ENCODE peak calls at places on chromosome 20, in seven cellular contexts. One of them, this sample, is unnamed.

GRCh38 chr20:46214831-46215488 is 93.3 kb downstream of the CDH22 start:
- DNase-seq in uterus: no peak
- DNase-seq in endothelial cell of umbilical vein: no peak
- DNase-seq in H1: no peak
- DNase-seq in heart left ventricle: no peak
- DNase-seq in breast epithelium: no peak
- DNase-seq in right lobe of liver: no peak
- DNase-seq in this sample: no peak

GRCh38 chr20:37510226-37510625 is 10.8 kb upstream of the NNAT start:
- DNase-seq in uterus: no peak
- DNase-seq in endothelial cell of umbilical vein: no peak
- DNase-seq in H1: no peak
- DNase-seq in heart left ventricle: no peak
- DNase-seq in breast epithelium: no peak
- DNase-seq in right lobe of liver: no peak
- DNase-seq in this sample: no peak

GRCh38 chr20:22248052-22248667 is 336.2 kb downstream of the FOXA2 start:
- DNase-seq in uterus: no peak
- DNase-seq in endothelial cell of umbilical vein: peak; percentile 2
- DNase-seq in H1: no peak
- DNase-seq in heart left ventricle: no peak
- DNase-seq in breast epithelium: no peak
- DNase-seq in right lobe of liver: no peak
- DNase-seq in this sample: peak; percentile 14

GRCh38 chr20:40497781-40498691 is 191.0 kb downstream of the MAFB start:
- DNase-seq in uterus: no peak
- DNase-seq in endothelial cell of umbilical vein: peak; percentile 3
- DNase-seq in H1: no peak
- DNase-seq in heart left ventricle: peak; percentile 66
- DNase-seq in breast epithelium: no peak
- DNase-seq in right lobe of liver: peak; percentile 67
- DNase-seq in this sample: peak; percentile 98

GRCh38 chr20:10761786-10762185 is 88.0 kb upstream of the JAG1 start:
- DNase-seq in uterus: no peak
- DNase-seq in endothelial cell of umbilical vein: peak; percentile 76
- DNase-seq in H1: no peak
- DNase-seq in heart left ventricle: peak; percentile 30
- DNase-seq in breast epithelium: no peak
- DNase-seq in right lobe of liver: no peak
- DNase-seq in this sample: no peak

GRCh38 chr20:46122071-46122470 is 4.0 kb downstream of the CD40 start:
- DNase-seq in uterus: no peak
- DNase-seq in endothelial cell of umbilical vein: peak; percentile 83
- DNase-seq in H1: no peak
- DNase-seq in heart left ventricle: no peak
- DNase-seq in breast epithelium: no peak
- DNase-seq in right lobe of liver: no peak
- DNase-seq in this sample: no peak

GRCh38 chr20:11553603-11554002 is 364.1 kb upstream of the BTBD3 start:
- DNase-seq in uterus: no peak
- DNase-seq in endothelial cell of umbilical vein: peak; percentile 7
- DNase-seq in H1: no peak
- DNase-seq in heart left ventricle: no peak
- DNase-seq in breast epithelium: no peak
- DNase-seq in right lobe of liver: no peak
- DNase-seq in this sample: peak; percentile 15

GRCh38 chr20:24694727-24695528 is 225.5 kb downstream of the SYNDIG1 start:
- DNase-seq in uterus: no peak
- DNase-seq in endothelial cell of umbilical vein: no peak
- DNase-seq in H1: no peak
- DNase-seq in heart left ventricle: peak; percentile 47
- DNase-seq in breast epithelium: peak; percentile 16
- DNase-seq in right lobe of liver: no peak
- DNase-seq in this sample: no peak

GRCh38 chr20:13840093-13840465 is 55.3 kb downstream of the NDUFAF5 start:
- DNase-seq in uterus: no peak
- DNase-seq in endothelial cell of umbilical vein: no peak
- DNase-seq in H1: no peak
- DNase-seq in heart left ventricle: no peak
- DNase-seq in breast epithelium: no peak
- DNase-seq in right lobe of liver: no peak
- DNase-seq in this sample: no peak

GRCh38 chr20:35312348-35312747 is 20.1 kb upstream of the FAM83C start:
- DNase-seq in uterus: no peak
- DNase-seq in endothelial cell of umbilical vein: peak; percentile 64
- DNase-seq in H1: no peak
- DNase-seq in heart left ventricle: no peak
- DNase-seq in breast epithelium: no peak
- DNase-seq in right lobe of liver: no peak
- DNase-seq in this sample: peak; percentile 77

GRCh38 chr20:440636-441035 is 21.7 kb downstream of the TBC1D20 start:
- DNase-seq in uterus: no peak
- DNase-seq in endothelial cell of umbilical vein: no peak
- DNase-seq in H1: no peak
- DNase-seq in heart left ventricle: no peak
- DNase-seq in breast epithelium: no peak
- DNase-seq in right lobe of liver: no peak
- DNase-seq in this sample: no peak

GRCh38 chr20:46638367-46639274 is 12.6 kb downstream of the SLC13A3 start:
- DNase-seq in uterus: no peak
- DNase-seq in endothelial cell of umbilical vein: no peak
- DNase-seq in H1: no peak
- DNase-seq in heart left ventricle: no peak
- DNase-seq in breast epithelium: no peak
- DNase-seq in right lobe of liver: no peak
- DNase-seq in this sample: no peak

GRCh38 chr20:57409316-57409671 is 18.1 kb downstream of the RBM38 start:
- DNase-seq in uterus: no peak
- DNase-seq in endothelial cell of umbilical vein: no peak
- DNase-seq in H1: no peak
- DNase-seq in heart left ventricle: peak; percentile 26
- DNase-seq in breast epithelium: no peak
- DNase-seq in right lobe of liver: no peak
- DNase-seq in this sample: no peak

DNA sequence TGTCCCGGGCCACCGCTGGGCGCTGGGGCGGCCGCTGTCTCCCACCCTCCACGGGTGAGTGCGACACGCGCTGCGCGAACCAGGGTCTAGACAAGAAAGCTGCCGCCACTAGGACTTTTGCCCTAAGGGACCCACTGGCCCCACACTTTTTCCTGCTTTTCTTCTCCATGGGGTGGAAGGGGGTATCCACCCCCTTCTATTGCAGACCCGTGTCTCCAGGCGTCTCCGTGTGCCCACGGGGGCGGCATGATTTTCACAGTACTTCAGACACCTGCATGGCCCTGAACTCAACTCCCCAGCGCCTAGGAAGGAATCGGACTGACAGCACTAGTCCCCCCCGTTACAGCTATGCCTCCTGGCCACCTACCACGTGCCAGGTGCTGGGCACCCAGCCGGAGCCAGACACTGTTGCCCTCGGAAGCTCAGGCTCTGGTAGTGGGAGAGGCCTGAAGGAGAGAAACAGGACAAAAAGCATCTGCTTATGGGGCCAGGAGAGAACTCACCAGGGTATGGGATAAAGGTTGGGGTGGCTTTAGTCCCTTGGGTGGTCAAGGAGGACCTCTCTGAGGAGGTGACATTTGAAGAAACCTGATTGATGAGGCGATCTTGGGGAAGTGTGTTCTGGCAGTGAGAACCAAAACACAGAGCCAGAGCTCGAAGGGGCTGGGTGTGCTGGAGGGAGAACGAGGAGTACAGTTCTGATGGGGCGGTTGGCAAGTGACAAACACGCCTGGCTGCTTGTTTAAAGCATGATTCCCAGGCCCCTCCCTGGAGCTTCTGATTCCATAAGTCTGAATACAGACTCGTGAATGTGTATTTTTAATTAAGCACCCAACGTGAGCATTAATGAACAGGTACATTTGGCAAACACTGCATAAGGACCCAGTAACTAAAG is 622 bp upstream of the NFATC2 start:
- DNase-seq in uterus: no peak
- DNase-seq in endothelial cell of umbilical vein: no peak
- DNase-seq in H1: no peak
- DNase-seq in heart left ventricle: no peak
- DNase-seq in breast epithelium: no peak
- DNase-seq in right lobe of liver: no peak
- DNase-seq in this sample: peak; percentile 16
- H3K4me3 ChIP-seq in uterus: no peak overlapping the region
- H3K4me3 ChIP-seq in endothelial cell of umbilical vein: peak overlapping the region; percentile 26
- H3K4me3 ChIP-seq in H1: peak overlapping the region; percentile 23
- H3K4me3 ChIP-seq in heart left ventricle: peak overlapping the region; percentile 50
- H3K4me3 ChIP-seq in breast epithelium: peak overlapping the region; percentile 35
- H3K4me3 ChIP-seq in right lobe of liver: peak overlapping the region; percentile 66
- H3K4me3 ChIP-seq in this sample: peak overlapping the region; percentile 52

GRCh38 chr20:23365390-23366165 is 3.6 kb downstream of the GZF1 start:
- DNase-seq in uterus: no peak
- DNase-seq in endothelial cell of umbilical vein: no peak
- DNase-seq in H1: no peak
- DNase-seq in heart left ventricle: no peak
- DNase-seq in breast epithelium: no peak
- DNase-seq in right lobe of liver: no peak
- DNase-seq in this sample: no peak
- TF ChIP-seq POLR2A in uterus: no peak
- TF ChIP-seq POLR2A in endothelial cell of umbilical vein: no peak
- TF ChIP-seq POLR2A in H1: no peak
- TF ChIP-seq POLR2A in heart left ventricle: no peak
- TF ChIP-seq POLR2A in breast epithelium: no peak
- TF ChIP-seq POLR2A in right lobe of liver: no peak
- TF ChIP-seq POLR2A in this sample: no peak

GRCh38 chr20:62926229-62927127 is at the start of gene DIDO1:
- DNase-seq in uterus: peak; percentile 88
- DNase-seq in endothelial cell of umbilical vein: peak; percentile 82
- DNase-seq in H1: no peak
- DNase-seq in heart left ventricle: peak; percentile 90
- DNase-seq in breast epithelium: peak; percentile 85
- DNase-seq in right lobe of liver: peak; percentile 96
- DNase-seq in this sample: peak; percentile 92

GRCh38 chr20:62924567-62925419 is 1.5 kb downstream of the DIDO1 start:
- DNase-seq in uterus: no peak
- DNase-seq in endothelial cell of umbilical vein: peak; percentile 47
- DNase-seq in H1: no peak
- DNase-seq in heart left ventricle: no peak
- DNase-seq in breast epithelium: peak; percentile 54
- DNase-seq in right lobe of liver: no peak
- DNase-seq in this sample: peak; percentile 51

GRCh38 chr20:62922451-62922921 is 3.8 kb downstream of the DIDO1 start:
- DNase-seq in uterus: no peak
- DNase-seq in endothelial cell of umbilical vein: no peak
- DNase-seq in H1: no peak
- DNase-seq in heart left ventricle: no peak
- DNase-seq in breast epithelium: no peak
- DNase-seq in right lobe of liver: no peak
- DNase-seq in this sample: no peak

GRCh38 chr20:62925420-62926228 is 681 bp downstream of the DIDO1 start:
- DNase-seq in uterus: no peak
- DNase-seq in endothelial cell of umbilical vein: no peak
- DNase-seq in H1: no peak
- DNase-seq in heart left ventricle: no peak
- DNase-seq in breast epithelium: no peak
- DNase-seq in right lobe of liver: peak; percentile 66
- DNase-seq in this sample: peak; percentile 80

DNA sequence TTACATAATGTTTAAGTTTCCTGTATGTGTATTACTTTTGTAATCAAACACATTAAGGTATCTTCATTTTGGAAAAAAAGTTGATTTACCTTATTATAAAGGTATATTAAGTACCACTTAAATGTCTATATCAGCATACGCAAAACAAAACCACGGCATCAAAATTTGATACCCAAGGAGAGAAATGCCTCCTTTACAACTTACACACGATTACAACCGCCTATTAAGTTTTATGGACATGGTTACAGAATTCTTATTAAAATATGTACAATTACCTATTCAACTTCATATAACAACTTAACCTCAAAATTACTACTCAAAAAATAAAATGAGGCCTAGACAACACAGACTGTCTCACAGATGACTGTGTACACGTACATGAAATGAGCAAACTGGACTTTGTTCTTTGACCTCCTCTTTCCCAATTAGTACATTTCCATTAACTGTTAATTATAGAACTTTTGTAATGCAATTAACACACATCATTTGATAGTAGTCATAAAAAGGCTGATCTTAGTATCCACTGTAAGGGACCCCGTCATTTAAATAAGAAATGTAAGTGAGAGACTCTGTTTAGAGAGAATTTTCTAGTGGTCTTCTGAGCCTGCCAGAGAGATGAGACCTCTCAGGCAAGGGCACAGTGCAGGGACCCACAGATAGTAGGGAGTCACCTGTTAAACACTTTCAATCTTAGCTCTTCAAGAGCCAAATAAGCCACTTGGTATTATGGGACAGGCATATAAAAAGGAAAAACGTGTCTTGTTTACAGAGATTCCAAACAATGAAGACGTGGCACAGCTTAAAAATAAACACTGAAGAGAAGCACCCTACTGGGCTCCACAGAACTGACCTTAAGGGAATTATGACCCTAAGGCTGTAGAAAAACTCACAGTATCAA is 2.4 kb downstream of the DIDO1 start:
- DNase-seq in uterus: no peak
- DNase-seq in endothelial cell of umbilical vein: no peak
- DNase-seq in H1: no peak
- DNase-seq in heart left ventricle: no peak
- DNase-seq in breast epithelium: no peak
- DNase-seq in right lobe of liver: no peak
- DNase-seq in this sample: no peak
- H3K4me3 ChIP-seq in uterus: peak overlapping the region; percentile 12
- H3K4me3 ChIP-seq in endothelial cell of umbilical vein: peak overlapping the region; percentile 74
- H3K4me3 ChIP-seq in H1: peak overlapping the region; percentile 97
- H3K4me3 ChIP-seq in heart left ventricle: peak overlapping the region; percentile 88
- H3K4me3 ChIP-seq in breast epithelium: peak overlapping the region; percentile 96
- H3K4me3 ChIP-seq in right lobe of liver: peak overlapping the region; percentile 86
- H3K4me3 ChIP-seq in this sample: peak overlapping the region; percentile 79

DNA sequence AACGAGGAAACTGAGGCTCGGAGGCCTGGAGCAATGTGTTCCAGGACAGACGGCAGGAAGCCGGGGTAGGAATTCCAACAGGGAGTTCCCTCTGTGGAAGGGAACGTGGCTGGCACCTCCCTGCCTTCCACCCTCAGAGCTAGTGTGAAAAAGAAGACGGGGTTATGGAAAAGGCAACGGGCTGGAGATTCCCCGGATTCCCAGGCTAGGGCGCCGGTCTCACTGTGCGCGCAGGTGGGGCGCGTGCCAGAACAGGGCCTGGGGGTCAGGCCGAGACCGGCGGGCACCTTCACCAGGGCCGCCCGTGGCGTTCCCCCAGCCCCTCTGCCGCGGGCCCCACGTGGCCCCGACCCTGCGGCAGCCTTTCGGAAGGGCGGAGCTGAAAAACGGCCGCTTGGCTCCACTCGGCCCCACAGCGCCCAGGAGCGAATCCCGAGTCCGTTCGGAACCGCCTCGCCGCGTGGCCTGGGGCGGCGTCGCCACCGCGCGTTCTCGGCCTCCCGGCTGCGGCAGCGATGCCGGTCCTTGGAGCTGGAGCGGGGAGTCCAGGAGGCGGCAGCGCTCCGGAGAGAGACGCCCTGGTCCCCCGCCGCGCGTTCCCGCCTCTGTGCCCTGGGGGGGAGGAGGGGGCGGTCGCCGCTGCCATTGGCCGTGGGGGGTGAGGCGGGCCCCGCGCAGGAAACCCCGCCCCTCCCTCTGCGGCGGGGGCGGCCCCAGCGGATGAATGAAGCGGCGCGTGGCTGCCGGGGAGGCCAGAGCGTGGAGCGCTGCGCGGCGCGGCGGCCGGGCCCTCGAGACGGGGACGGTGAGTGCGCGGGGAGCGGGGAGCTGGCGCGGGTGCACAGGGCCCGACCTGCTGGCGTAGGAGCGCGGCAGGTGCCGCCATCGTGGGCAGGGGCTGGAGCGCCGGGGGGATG is at the start of gene SLCO4A1:
- DNase-seq in uterus: peak; percentile 63
- DNase-seq in endothelial cell of umbilical vein: peak; percentile 56
- DNase-seq in H1: no peak
- DNase-seq in heart left ventricle: peak; percentile 82
- DNase-seq in breast epithelium: peak; percentile 40
- DNase-seq in right lobe of liver: peak; percentile 80
- DNase-seq in this sample: peak; percentile 95
- TF ChIP-seq POLR2A in uterus: peak; percentile 67
- TF ChIP-seq POLR2A in endothelial cell of umbilical vein: no peak
- TF ChIP-seq POLR2A in H1: no peak
- TF ChIP-seq POLR2A in heart left ventricle: peak; percentile 91
- TF ChIP-seq POLR2A in breast epithelium: no peak
- TF ChIP-seq POLR2A in right lobe of liver: peak; percentile 78
- TF ChIP-seq POLR2A in this sample: peak; percentile 84

This sample was measured in NB4.